ENCODE peak calls at places on chromosome 19, in seven cellular contexts. One of them, this sample, is unnamed.

GRCh38 chr19:35868172-35868822 is at the start of gene APLP1:
- DNase-seq in activated T-helper 1 cell treated with anti-CD3 and anti-CD28 coated beads, Interleukin-2, amount 50 U/mL, for 16 hours: peak
- DNase-seq in T-helper 2 cell: peak
- DNase-seq in stimulated activated CD4-positive, alpha-beta T cell treated with anti-CD3 and anti-CD28 coated beads, TNF-alpha, amount 100 ng/mL, for 4 hours: peak
- DNase-seq in body of pancreas: peak
- DNase-seq in left ventricle myocardium inferior: peak
- DNase-seq in fibroblast of pulmonary artery: peak
- DNase-seq in this sample: peak

GRCh38 chr19:14078406-14078805 is 5.8 kb downstream of the MISP3 start:
- DNase-seq in activated T-helper 1 cell treated with anti-CD3 and anti-CD28 coated beads, Interleukin-2, amount 50 U/mL, for 16 hours: no peak
- DNase-seq in T-helper 2 cell: no peak
- DNase-seq in stimulated activated CD4-positive, alpha-beta T cell treated with anti-CD3 and anti-CD28 coated beads, TNF-alpha, amount 100 ng/mL, for 4 hours: no peak
- DNase-seq in body of pancreas: no peak
- DNase-seq in left ventricle myocardium inferior: no peak
- DNase-seq in fibroblast of pulmonary artery: no peak
- DNase-seq in this sample: no peak

GRCh38 chr19:40091205-40092129 is 724 bp upstream of the ZNF780A start:
- DNase-seq in activated T-helper 1 cell treated with anti-CD3 and anti-CD28 coated beads, Interleukin-2, amount 50 U/mL, for 16 hours: no peak
- DNase-seq in T-helper 2 cell: no peak
- DNase-seq in stimulated activated CD4-positive, alpha-beta T cell treated with anti-CD3 and anti-CD28 coated beads, TNF-alpha, amount 100 ng/mL, for 4 hours: no peak
- DNase-seq in body of pancreas: no peak
- DNase-seq in left ventricle myocardium inferior: no peak
- DNase-seq in fibroblast of pulmonary artery: no peak
- DNase-seq in this sample: no peak

GRCh38 chr19:28224441-28224840 is 988.5 kb downstream of the UQCRFS1 start:
- DNase-seq in activated T-helper 1 cell treated with anti-CD3 and anti-CD28 coated beads, Interleukin-2, amount 50 U/mL, for 16 hours: no peak
- DNase-seq in T-helper 2 cell: no peak
- DNase-seq in stimulated activated CD4-positive, alpha-beta T cell treated with anti-CD3 and anti-CD28 coated beads, TNF-alpha, amount 100 ng/mL, for 4 hours: no peak
- DNase-seq in body of pancreas: no peak
- DNase-seq in left ventricle myocardium inferior: no peak
- DNase-seq in fibroblast of pulmonary artery: no peak
- DNase-seq in this sample: no peak

GRCh38 chr19:46746281-46746965 is at the start of gene STRN4:
- DNase-seq in activated T-helper 1 cell treated with anti-CD3 and anti-CD28 coated beads, Interleukin-2, amount 50 U/mL, for 16 hours: peak
- DNase-seq in T-helper 2 cell: peak
- DNase-seq in stimulated activated CD4-positive, alpha-beta T cell treated with anti-CD3 and anti-CD28 coated beads, TNF-alpha, amount 100 ng/mL, for 4 hours: peak
- DNase-seq in body of pancreas: peak
- DNase-seq in left ventricle myocardium inferior: peak
- DNase-seq in fibroblast of pulmonary artery: no peak
- DNase-seq in this sample: peak

GRCh38 chr19:15584541-15585115 is 30.4 kb upstream of the CYP4F8 start:
- DNase-seq in activated T-helper 1 cell treated with anti-CD3 and anti-CD28 coated beads, Interleukin-2, amount 50 U/mL, for 16 hours: peak
- DNase-seq in T-helper 2 cell: peak
- DNase-seq in stimulated activated CD4-positive, alpha-beta T cell treated with anti-CD3 and anti-CD28 coated beads, TNF-alpha, amount 100 ng/mL, for 4 hours: peak
- DNase-seq in body of pancreas: peak
- DNase-seq in left ventricle myocardium inferior: peak
- DNase-seq in fibroblast of pulmonary artery: peak
- DNase-seq in this sample: peak

GRCh38 chr19:570315-570714 is 2.1 kb upstream of the BSG start:
- DNase-seq in activated T-helper 1 cell treated with anti-CD3 and anti-CD28 coated beads, Interleukin-2, amount 50 U/mL, for 16 hours: no peak
- DNase-seq in T-helper 2 cell: no peak
- DNase-seq in stimulated activated CD4-positive, alpha-beta T cell treated with anti-CD3 and anti-CD28 coated beads, TNF-alpha, amount 100 ng/mL, for 4 hours: no peak
- DNase-seq in body of pancreas: no peak
- DNase-seq in left ventricle myocardium inferior: no peak
- DNase-seq in fibroblast of pulmonary artery: no peak
- DNase-seq in this sample: no peak

GRCh38 chr19:24177686-24178085 is 90.7 kb downstream of the ZNF254 start:
- DNase-seq in activated T-helper 1 cell treated with anti-CD3 and anti-CD28 coated beads, Interleukin-2, amount 50 U/mL, for 16 hours: no peak
- DNase-seq in T-helper 2 cell: no peak
- DNase-seq in stimulated activated CD4-positive, alpha-beta T cell treated with anti-CD3 and anti-CD28 coated beads, TNF-alpha, amount 100 ng/mL, for 4 hours: no peak
- DNase-seq in body of pancreas: no peak
- DNase-seq in left ventricle myocardium inferior: no peak
- DNase-seq in fibroblast of pulmonary artery: no peak
- DNase-seq in this sample: no peak

GRCh38 chr19:47497821-47498520 is 14.0 kb upstream of the KPTN start:
- DNase-seq in activated T-helper 1 cell treated with anti-CD3 and anti-CD28 coated beads, Interleukin-2, amount 50 U/mL, for 16 hours: no peak
- DNase-seq in T-helper 2 cell: no peak
- DNase-seq in stimulated activated CD4-positive, alpha-beta T cell treated with anti-CD3 and anti-CD28 coated beads, TNF-alpha, amount 100 ng/mL, for 4 hours: no peak
- DNase-seq in body of pancreas: no peak
- DNase-seq in left ventricle myocardium inferior: no peak
- DNase-seq in fibroblast of pulmonary artery: no peak
- DNase-seq in this sample: no peak

GRCh38 chr19:38970664-38971532 is 4.6 kb downstream of the FBXO17 start:
- DNase-seq in activated T-helper 1 cell treated with anti-CD3 and anti-CD28 coated beads, Interleukin-2, amount 50 U/mL, for 16 hours: no peak
- DNase-seq in T-helper 2 cell: no peak
- DNase-seq in stimulated activated CD4-positive, alpha-beta T cell treated with anti-CD3 and anti-CD28 coated beads, TNF-alpha, amount 100 ng/mL, for 4 hours: no peak
- DNase-seq in body of pancreas: no peak
- DNase-seq in left ventricle myocardium inferior: no peak
- DNase-seq in fibroblast of pulmonary artery: peak
- DNase-seq in this sample: no peak

GRCh38 chr19:13163609-13164364 is 13.6 kb downstream of the IER2 start:
- DNase-seq in activated T-helper 1 cell treated with anti-CD3 and anti-CD28 coated beads, Interleukin-2, amount 50 U/mL, for 16 hours: no peak
- DNase-seq in T-helper 2 cell: no peak
- DNase-seq in stimulated activated CD4-positive, alpha-beta T cell treated with anti-CD3 and anti-CD28 coated beads, TNF-alpha, amount 100 ng/mL, for 4 hours: no peak
- DNase-seq in body of pancreas: peak
- DNase-seq in left ventricle myocardium inferior: peak
- DNase-seq in fibroblast of pulmonary artery: peak
- DNase-seq in this sample: no peak

GRCh38 chr19:54297759-54298305 is 15.1 kb downstream of the LILRA5 start:
- DNase-seq in activated T-helper 1 cell treated with anti-CD3 and anti-CD28 coated beads, Interleukin-2, amount 50 U/mL, for 16 hours: no peak
- DNase-seq in T-helper 2 cell: no peak
- DNase-seq in stimulated activated CD4-positive, alpha-beta T cell treated with anti-CD3 and anti-CD28 coated beads, TNF-alpha, amount 100 ng/mL, for 4 hours: no peak
- DNase-seq in body of pancreas: no peak
- DNase-seq in left ventricle myocardium inferior: no peak
- DNase-seq in fibroblast of pulmonary artery: no peak
- DNase-seq in this sample: no peak

GRCh38 chr19:39004403-39004802 is 27.9 kb downstream of the FBXO27 start:
- DNase-seq in activated T-helper 1 cell treated with anti-CD3 and anti-CD28 coated beads, Interleukin-2, amount 50 U/mL, for 16 hours: no peak
- DNase-seq in T-helper 2 cell: no peak
- DNase-seq in stimulated activated CD4-positive, alpha-beta T cell treated with anti-CD3 and anti-CD28 coated beads, TNF-alpha, amount 100 ng/mL, for 4 hours: no peak
- DNase-seq in body of pancreas: no peak
- DNase-seq in left ventricle myocardium inferior: no peak
- DNase-seq in fibroblast of pulmonary artery: no peak
- DNase-seq in this sample: no peak

GRCh38 chr19:54738715-54739114 is 402 bp downstream of the KIR2DL3 start:
- DNase-seq in activated T-helper 1 cell treated with anti-CD3 and anti-CD28 coated beads, Interleukin-2, amount 50 U/mL, for 16 hours: no peak
- DNase-seq in T-helper 2 cell: no peak
- DNase-seq in stimulated activated CD4-positive, alpha-beta T cell treated with anti-CD3 and anti-CD28 coated beads, TNF-alpha, amount 100 ng/mL, for 4 hours: no peak
- DNase-seq in body of pancreas: no peak
- DNase-seq in left ventricle myocardium inferior: no peak
- DNase-seq in fibroblast of pulmonary artery: no peak
- DNase-seq in this sample: no peak

GRCh38 chr19:14021474-14021873 is 6.5 kb upstream of the RLN3 start:
- DNase-seq in activated T-helper 1 cell treated with anti-CD3 and anti-CD28 coated beads, Interleukin-2, amount 50 U/mL, for 16 hours: no peak
- DNase-seq in T-helper 2 cell: no peak
- DNase-seq in stimulated activated CD4-positive, alpha-beta T cell treated with anti-CD3 and anti-CD28 coated beads, TNF-alpha, amount 100 ng/mL, for 4 hours: no peak
- DNase-seq in body of pancreas: no peak
- DNase-seq in left ventricle myocardium inferior: no peak
- DNase-seq in fibroblast of pulmonary artery: no peak
- DNase-seq in this sample: no peak

GRCh38 chr19:46422344-46422743 is 6.4 kb downstream of the PNMA8C start:
- DNase-seq in activated T-helper 1 cell treated with anti-CD3 and anti-CD28 coated beads, Interleukin-2, amount 50 U/mL, for 16 hours: no peak
- DNase-seq in T-helper 2 cell: no peak
- DNase-seq in stimulated activated CD4-positive, alpha-beta T cell treated with anti-CD3 and anti-CD28 coated beads, TNF-alpha, amount 100 ng/mL, for 4 hours: no peak
- DNase-seq in body of pancreas: no peak
- DNase-seq in left ventricle myocardium inferior: no peak
- DNase-seq in fibroblast of pulmonary artery: no peak
- DNase-seq in this sample: no peak

GRCh38 chr19:46863818-46864629 is 3.2 kb downstream of the ARHGAP35 start:
- DNase-seq in activated T-helper 1 cell treated with anti-CD3 and anti-CD28 coated beads, Interleukin-2, amount 50 U/mL, for 16 hours: no peak
- DNase-seq in T-helper 2 cell: no peak
- DNase-seq in stimulated activated CD4-positive, alpha-beta T cell treated with anti-CD3 and anti-CD28 coated beads, TNF-alpha, amount 100 ng/mL, for 4 hours: no peak
- DNase-seq in body of pancreas: peak
- DNase-seq in left ventricle myocardium inferior: no peak
- DNase-seq in fibroblast of pulmonary artery: peak
- DNase-seq in this sample: no peak

GRCh38 chr19:28201462-28201943 is 1011.4 kb downstream of the UQCRFS1 start:
- DNase-seq in activated T-helper 1 cell treated with anti-CD3 and anti-CD28 coated beads, Interleukin-2, amount 50 U/mL, for 16 hours: no peak
- DNase-seq in T-helper 2 cell: no peak
- DNase-seq in stimulated activated CD4-positive, alpha-beta T cell treated with anti-CD3 and anti-CD28 coated beads, TNF-alpha, amount 100 ng/mL, for 4 hours: no peak
- DNase-seq in body of pancreas: no peak
- DNase-seq in left ventricle myocardium inferior: no peak
- DNase-seq in fibroblast of pulmonary artery: no peak
- DNase-seq in this sample: no peak

GRCh38 chr19:49672131-49672919 is 4.7 kb upstream of the PRMT1 start:
- DNase-seq in activated T-helper 1 cell treated with anti-CD3 and anti-CD28 coated beads, Interleukin-2, amount 50 U/mL, for 16 hours: peak
- DNase-seq in T-helper 2 cell: peak
- DNase-seq in stimulated activated CD4-positive, alpha-beta T cell treated with anti-CD3 and anti-CD28 coated beads, TNF-alpha, amount 100 ng/mL, for 4 hours: peak
- DNase-seq in body of pancreas: peak
- DNase-seq in left ventricle myocardium inferior: peak
- DNase-seq in fibroblast of pulmonary artery: peak
- DNase-seq in this sample: peak

GRCh38 chr19:10832659-10833296 is 3.2 kb downstream of the TMED1 start:
- DNase-seq in activated T-helper 1 cell treated with anti-CD3 and anti-CD28 coated beads, Interleukin-2, amount 50 U/mL, for 16 hours: no peak
- DNase-seq in T-helper 2 cell: no peak
- DNase-seq in stimulated activated CD4-positive, alpha-beta T cell treated with anti-CD3 and anti-CD28 coated beads, TNF-alpha, amount 100 ng/mL, for 4 hours: no peak
- DNase-seq in body of pancreas: no peak
- DNase-seq in left ventricle myocardium inferior: no peak
- DNase-seq in fibroblast of pulmonary artery: no peak
- DNase-seq in this sample: no peak

GRCh38 chr19:4831351-4832340 is at the start of gene TICAM1:
- DNase-seq in activated T-helper 1 cell treated with anti-CD3 and anti-CD28 coated beads, Interleukin-2, amount 50 U/mL, for 16 hours: peak
- DNase-seq in T-helper 2 cell: peak
- DNase-seq in stimulated activated CD4-positive, alpha-beta T cell treated with anti-CD3 and anti-CD28 coated beads, TNF-alpha, amount 100 ng/mL, for 4 hours: peak
- DNase-seq in body of pancreas: peak
- DNase-seq in left ventricle myocardium inferior: peak
- DNase-seq in fibroblast of pulmonary artery: peak
- DNase-seq in this sample: peak

GRCh38 chr19:55454787-55455243 is 6.6 kb downstream of the ISOC2 start:
- DNase-seq in activated T-helper 1 cell treated with anti-CD3 and anti-CD28 coated beads, Interleukin-2, amount 50 U/mL, for 16 hours: no peak
- DNase-seq in T-helper 2 cell: no peak
- DNase-seq in stimulated activated CD4-positive, alpha-beta T cell treated with anti-CD3 and anti-CD28 coated beads, TNF-alpha, amount 100 ng/mL, for 4 hours: peak
- DNase-seq in body of pancreas: no peak
- DNase-seq in left ventricle myocardium inferior: no peak
- DNase-seq in fibroblast of pulmonary artery: peak
- DNase-seq in this sample: peak

This sample was measured in T-cell.